ENCODE peak calls at places on chromosomes 2 and 18, in six cellular contexts. One of them, this sample, is unnamed.

GRCh38 chr2:101442042-101442666 is 32.8 kb downstream of the RFX8 start:
- DNase-seq in Right ventricle myocardium inferior: no peak
- DNase-seq in GM03348: peak
- DNase-seq in activated naive CD8-positive, alpha-beta T cell treated with anti-CD3 and anti-CD28 coated beads for 36 hours: no peak
- DNase-seq in left ventricle myocardium superior: no peak
- DNase-seq in iris pigment epithelial cell: peak
- DNase-seq in this sample: peak

GRCh38 chr2:102190425-102191107 is 3.7 kb downstream of the IL1RL2 start:
- DNase-seq in activated naive CD8-positive, alpha-beta T cell treated with anti-CD3 and anti-CD28 coated beads for 36 hours: no peak
- DNase-seq in iris pigment epithelial cell: no peak
- DNase-seq in left ventricle myocardium superior: no peak
- DNase-seq in Right ventricle myocardium inferior: no peak
- DNase-seq in GM03348: no peak
- DNase-seq in this sample: peak

GRCh38 chr2:74458957-74459290 is 686 bp downstream of the WBP1 start:
- DNase-seq in iris pigment epithelial cell: no peak
- DNase-seq in activated naive CD8-positive, alpha-beta T cell treated with anti-CD3 and anti-CD28 coated beads for 36 hours: no peak
- DNase-seq in Right ventricle myocardium inferior: no peak
- DNase-seq in GM03348: no peak
- DNase-seq in left ventricle myocardium superior: peak
- DNase-seq in this sample: no peak

GRCh38 chr18:8238507-8238906 is 370.7 kb upstream of the RAB12 start:
- DNase-seq in GM03348: no peak
- DNase-seq in Right ventricle myocardium inferior: no peak
- DNase-seq in activated naive CD8-positive, alpha-beta T cell treated with anti-CD3 and anti-CD28 coated beads for 36 hours: no peak
- DNase-seq in left ventricle myocardium superior: no peak
- DNase-seq in iris pigment epithelial cell: peak
- DNase-seq in this sample: peak

GRCh38 chr2:216696321-216696720 is 972 bp upstream of the IGFBP5 start:
- DNase-seq in GM03348: no peak
- DNase-seq in left ventricle myocardium superior: no peak
- DNase-seq in Right ventricle myocardium inferior: no peak
- DNase-seq in activated naive CD8-positive, alpha-beta T cell treated with anti-CD3 and anti-CD28 coated beads for 36 hours: no peak
- DNase-seq in iris pigment epithelial cell: no peak
- DNase-seq in this sample: no peak

GRCh38 chr2:42296226-42296625 is 64.8 kb downstream of the COX7A2L start:
- DNase-seq in iris pigment epithelial cell: no peak
- DNase-seq in Right ventricle myocardium inferior: no peak
- DNase-seq in left ventricle myocardium superior: no peak
- DNase-seq in GM03348: no peak
- DNase-seq in activated naive CD8-positive, alpha-beta T cell treated with anti-CD3 and anti-CD28 coated beads for 36 hours: no peak
- DNase-seq in this sample: no peak

GRCh38 chr18:49725809-49726514 is 87.4 kb downstream of the ACAA2 start:
- DNase-seq in Right ventricle myocardium inferior: peak
- DNase-seq in GM03348: peak
- DNase-seq in left ventricle myocardium superior: peak
- DNase-seq in iris pigment epithelial cell: peak
- DNase-seq in activated naive CD8-positive, alpha-beta T cell treated with anti-CD3 and anti-CD28 coated beads for 36 hours: no peak
- DNase-seq in this sample: peak

GRCh38 chr18:7855671-7856070 is 288.6 kb downstream of the PTPRM start:
- DNase-seq in activated naive CD8-positive, alpha-beta T cell treated with anti-CD3 and anti-CD28 coated beads for 36 hours: no peak
- DNase-seq in left ventricle myocardium superior: no peak
- DNase-seq in iris pigment epithelial cell: no peak
- DNase-seq in Right ventricle myocardium inferior: no peak
- DNase-seq in GM03348: no peak
- DNase-seq in this sample: no peak

GRCh38 chr2:97745474-97746172 is 32.2 kb downstream of the ZAP70 start:
- DNase-seq in GM03348: no peak
- DNase-seq in activated naive CD8-positive, alpha-beta T cell treated with anti-CD3 and anti-CD28 coated beads for 36 hours: peak
- DNase-seq in left ventricle myocardium superior: no peak
- DNase-seq in iris pigment epithelial cell: no peak
- DNase-seq in Right ventricle myocardium inferior: no peak
- DNase-seq in this sample: no peak

GRCh38 chr2:109028280-109028679 is 39.3 kb upstream of the EDAR start:
- DNase-seq in left ventricle myocardium superior: no peak
- DNase-seq in GM03348: no peak
- DNase-seq in activated naive CD8-positive, alpha-beta T cell treated with anti-CD3 and anti-CD28 coated beads for 36 hours: no peak
- DNase-seq in Right ventricle myocardium inferior: no peak
- DNase-seq in iris pigment epithelial cell: no peak
- DNase-seq in this sample: no peak

GRCh38 chr2:239927424-239927981 is 97.6 kb downstream of the NDUFA10 start:
- DNase-seq in Right ventricle myocardium inferior: no peak
- DNase-seq in activated naive CD8-positive, alpha-beta T cell treated with anti-CD3 and anti-CD28 coated beads for 36 hours: peak
- DNase-seq in left ventricle myocardium superior: no peak
- DNase-seq in iris pigment epithelial cell: peak
- DNase-seq in GM03348: peak
- DNase-seq in this sample: peak

GRCh38 chr2:78541451-78542267 is 483.8 kb upstream of the REG3G start:
- DNase-seq in Right ventricle myocardium inferior: no peak
- DNase-seq in activated naive CD8-positive, alpha-beta T cell treated with anti-CD3 and anti-CD28 coated beads for 36 hours: no peak
- DNase-seq in left ventricle myocardium superior: no peak
- DNase-seq in GM03348: no peak
- DNase-seq in iris pigment epithelial cell: no peak
- DNase-seq in this sample: no peak

GRCh38 chr18:13598591-13598990 is 127.8 kb downstream of the FAM210A start:
- DNase-seq in activated naive CD8-positive, alpha-beta T cell treated with anti-CD3 and anti-CD28 coated beads for 36 hours: no peak
- DNase-seq in iris pigment epithelial cell: no peak
- DNase-seq in left ventricle myocardium superior: no peak
- DNase-seq in Right ventricle myocardium inferior: no peak
- DNase-seq in GM03348: no peak
- DNase-seq in this sample: no peak

GRCh38 chr2:69298261-69298660 is 88.8 kb downstream of the GFPT1 start:
- DNase-seq in activated naive CD8-positive, alpha-beta T cell treated with anti-CD3 and anti-CD28 coated beads for 36 hours: no peak
- DNase-seq in iris pigment epithelial cell: peak
- DNase-seq in left ventricle myocardium superior: no peak
- DNase-seq in Right ventricle myocardium inferior: no peak
- DNase-seq in GM03348: peak
- DNase-seq in this sample: peak

GRCh38 chr2:233267516-233268245 is 16.2 kb downstream of the ATG16L1 start:
- DNase-seq in iris pigment epithelial cell: no peak
- DNase-seq in left ventricle myocardium superior: no peak
- DNase-seq in Right ventricle myocardium inferior: no peak
- DNase-seq in GM03348: no peak
- DNase-seq in activated naive CD8-positive, alpha-beta T cell treated with anti-CD3 and anti-CD28 coated beads for 36 hours: peak
- DNase-seq in this sample: no peak

GRCh38 chr2:224039080-224039769 is at the start of gene SERPINE2:
- DNase-seq in GM03348: peak
- DNase-seq in activated naive CD8-positive, alpha-beta T cell treated with anti-CD3 and anti-CD28 coated beads for 36 hours: peak
- DNase-seq in left ventricle myocardium superior: peak
- DNase-seq in iris pigment epithelial cell: peak
- DNase-seq in Right ventricle myocardium inferior: peak
- DNase-seq in this sample: peak

GRCh38 chr18:9535430-9535972 is 60.2 kb downstream of the RALBP1 start:
- DNase-seq in iris pigment epithelial cell: peak
- DNase-seq in activated naive CD8-positive, alpha-beta T cell treated with anti-CD3 and anti-CD28 coated beads for 36 hours: no peak
- DNase-seq in GM03348: peak
- DNase-seq in Right ventricle myocardium inferior: no peak
- DNase-seq in left ventricle myocardium superior: no peak
- DNase-seq in this sample: peak

GRCh38 chr2:38274286-38275276 is 102.5 kb downstream of the ATL2 start:
- DNase-seq in left ventricle myocardium superior: no peak
- DNase-seq in Right ventricle myocardium inferior: no peak
- DNase-seq in GM03348: peak
- DNase-seq in activated naive CD8-positive, alpha-beta T cell treated with anti-CD3 and anti-CD28 coated beads for 36 hours: peak
- DNase-seq in iris pigment epithelial cell: peak
- DNase-seq in this sample: peak

GRCh38 chr2:9741110-9741509 is 102.2 kb upstream of the TAF1B start:
- DNase-seq in left ventricle myocardium superior: no peak
- DNase-seq in Right ventricle myocardium inferior: no peak
- DNase-seq in GM03348: peak
- DNase-seq in activated naive CD8-positive, alpha-beta T cell treated with anti-CD3 and anti-CD28 coated beads for 36 hours: no peak
- DNase-seq in iris pigment epithelial cell: peak
- DNase-seq in this sample: peak

GRCh38 chr18:24068945-24069693 is 54.6 kb downstream of the TTC39C start:
- DNase-seq in iris pigment epithelial cell: no peak
- DNase-seq in GM03348: no peak
- DNase-seq in Right ventricle myocardium inferior: no peak
- DNase-seq in left ventricle myocardium superior: no peak
- DNase-seq in activated naive CD8-positive, alpha-beta T cell treated with anti-CD3 and anti-CD28 coated beads for 36 hours: no peak
- DNase-seq in this sample: no peak

GRCh38 chr2:69138247-69138754 is 125.3 kb downstream of the ANTXR1 start:
- DNase-seq in iris pigment epithelial cell: peak
- DNase-seq in activated naive CD8-positive, alpha-beta T cell treated with anti-CD3 and anti-CD28 coated beads for 36 hours: no peak
- DNase-seq in Right ventricle myocardium inferior: no peak
- DNase-seq in GM03348: peak
- DNase-seq in left ventricle myocardium superior: no peak
- DNase-seq in this sample: peak

GRCh38 chr18:2083691-2084090 is 487.6 kb downstream of the METTL4 start:
- DNase-seq in activated naive CD8-positive, alpha-beta T cell treated with anti-CD3 and anti-CD28 coated beads for 36 hours: peak
- DNase-seq in GM03348: no peak
- DNase-seq in left ventricle myocardium superior: peak
- DNase-seq in iris pigment epithelial cell: peak
- DNase-seq in Right ventricle myocardium inferior: no peak
- DNase-seq in this sample: peak

GRCh38 chr18:62493033-62493862 is 29.6 kb upstream of the ZCCHC2 start:
- DNase-seq in iris pigment epithelial cell: no peak
- DNase-seq in GM03348: no peak
- DNase-seq in Right ventricle myocardium inferior: no peak
- DNase-seq in activated naive CD8-positive, alpha-beta T cell treated with anti-CD3 and anti-CD28 coated beads for 36 hours: no peak
- DNase-seq in left ventricle myocardium superior: no peak
- DNase-seq in this sample: no peak

GRCh38 chr2:68292108-68292710 is 27.5 kb downstream of the CNRIP1 start:
- DNase-seq in iris pigment epithelial cell: peak
- DNase-seq in left ventricle myocardium superior: no peak
- DNase-seq in GM03348: peak
- DNase-seq in Right ventricle myocardium inferior: no peak
- DNase-seq in activated naive CD8-positive, alpha-beta T cell treated with anti-CD3 and anti-CD28 coated beads for 36 hours: no peak
- DNase-seq in this sample: peak

This sample was measured in renal cortical epithelial cell.